ENCODE peak calls at places on chromosomes 16 and 17, in seven cellular contexts. One of them, this sample, is unnamed.

GRCh38 chr16:66899945-66900688 is 18.6 kb downstream of the CDH16 start:
- DNase-seq in memory B cell: no peak
- DNase-seq in NCI-H524 treated with DMSO at 0.1 percent for 48 hours: peak
- DNase-seq in MM.1S: no peak
- DNase-seq in GM13977: no peak
- DNase-seq in OCI-LY7: no peak
- DNase-seq in left lung: peak
- DNase-seq in this sample: no peak

GRCh38 chr17:80861892-80862291 is 129.7 kb upstream of the CHMP6 start:
- DNase-seq in GM13977: no peak
- DNase-seq in left lung: peak
- DNase-seq in MM.1S: no peak
- DNase-seq in OCI-LY7: no peak
- DNase-seq in memory B cell: no peak
- DNase-seq in NCI-H524 treated with DMSO at 0.1 percent for 48 hours: no peak
- DNase-seq in this sample: peak

GRCh38 chr17:81858967-81859905 is 1.1 kb downstream of the P4HB start:
- DNase-seq in NCI-H524 treated with DMSO at 0.1 percent for 48 hours: no peak
- DNase-seq in left lung: no peak
- DNase-seq in memory B cell: no peak
- DNase-seq in OCI-LY7: peak
- DNase-seq in GM13977: no peak
- DNase-seq in MM.1S: peak
- DNase-seq in this sample: no peak

GRCh38 chr16:87740909-87741424 is 24.8 kb downstream of the KLHDC4 start:
- DNase-seq in memory B cell: no peak
- DNase-seq in GM13977: no peak
- DNase-seq in OCI-LY7: no peak
- DNase-seq in NCI-H524 treated with DMSO at 0.1 percent for 48 hours: no peak
- DNase-seq in MM.1S: no peak
- DNase-seq in left lung: no peak
- DNase-seq in this sample: no peak

GRCh38 chr17:20066253-20066652 is 57.1 kb downstream of the SPECC1 start:
- DNase-seq in left lung: no peak
- DNase-seq in NCI-H524 treated with DMSO at 0.1 percent for 48 hours: no peak
- DNase-seq in memory B cell: no peak
- DNase-seq in OCI-LY7: no peak
- DNase-seq in GM13977: no peak
- DNase-seq in MM.1S: no peak
- DNase-seq in this sample: no peak

GRCh38 chr16:11435576-11435975 is 90.3 kb downstream of the RMI2 start:
- DNase-seq in left lung: no peak
- DNase-seq in GM13977: no peak
- DNase-seq in NCI-H524 treated with DMSO at 0.1 percent for 48 hours: no peak
- DNase-seq in memory B cell: no peak
- DNase-seq in OCI-LY7: no peak
- DNase-seq in MM.1S: no peak
- DNase-seq in this sample: no peak

GRCh38 chr17:60049936-60050335 is 28.8 kb downstream of the HEATR6 start:
- DNase-seq in memory B cell: no peak
- DNase-seq in NCI-H524 treated with DMSO at 0.1 percent for 48 hours: no peak
- DNase-seq in GM13977: no peak
- DNase-seq in OCI-LY7: no peak
- DNase-seq in MM.1S: no peak
- DNase-seq in left lung: no peak
- DNase-seq in this sample: no peak

GRCh38 chr17:21214777-21215541 is 998 bp upstream of the TMEM11 start:
- DNase-seq in MM.1S: no peak
- DNase-seq in memory B cell: no peak
- DNase-seq in GM13977: peak
- DNase-seq in NCI-H524 treated with DMSO at 0.1 percent for 48 hours: no peak
- DNase-seq in left lung: peak
- DNase-seq in OCI-LY7: peak
- DNase-seq in this sample: no peak

GRCh38 chr17:65660947-65661346 is 99.5 kb upstream of the AXIN2 start:
- DNase-seq in memory B cell: no peak
- DNase-seq in NCI-H524 treated with DMSO at 0.1 percent for 48 hours: no peak
- DNase-seq in GM13977: no peak
- DNase-seq in OCI-LY7: no peak
- DNase-seq in MM.1S: no peak
- DNase-seq in left lung: no peak
- DNase-seq in this sample: no peak

GRCh38 chr17:70343134-70343533 is 173.8 kb downstream of the KCNJ2 start:
- DNase-seq in MM.1S: no peak
- DNase-seq in memory B cell: no peak
- DNase-seq in GM13977: no peak
- DNase-seq in NCI-H524 treated with DMSO at 0.1 percent for 48 hours: no peak
- DNase-seq in OCI-LY7: no peak
- DNase-seq in left lung: no peak
- DNase-seq in this sample: no peak

GRCh38 chr17:5236871-5237540 is 2.3 kb upstream of the SCIMP start:
- DNase-seq in OCI-LY7: no peak
- DNase-seq in NCI-H524 treated with DMSO at 0.1 percent for 48 hours: no peak
- DNase-seq in left lung: no peak
- DNase-seq in MM.1S: no peak
- DNase-seq in memory B cell: no peak
- DNase-seq in GM13977: no peak
- DNase-seq in this sample: no peak

GRCh38 chr16:72673118-72673517 is 374.8 kb downstream of the ZFHX3 start:
- DNase-seq in NCI-H524 treated with DMSO at 0.1 percent for 48 hours: no peak
- DNase-seq in OCI-LY7: no peak
- DNase-seq in GM13977: no peak
- DNase-seq in memory B cell: no peak
- DNase-seq in MM.1S: no peak
- DNase-seq in left lung: no peak
- DNase-seq in this sample: no peak

GRCh38 chr16:56013962-56014552 is 138.9 kb upstream of the CES5A start:
- DNase-seq in GM13977: no peak
- DNase-seq in OCI-LY7: peak
- DNase-seq in left lung: peak
- DNase-seq in memory B cell: no peak
- DNase-seq in MM.1S: peak
- DNase-seq in NCI-H524 treated with DMSO at 0.1 percent for 48 hours: peak
- DNase-seq in this sample: peak

GRCh38 chr16:61887903-61888302 is 148.3 kb downstream of the CDH8 start:
- DNase-seq in OCI-LY7: peak
- DNase-seq in GM13977: no peak
- DNase-seq in left lung: peak
- DNase-seq in MM.1S: peak
- DNase-seq in NCI-H524 treated with DMSO at 0.1 percent for 48 hours: no peak
- DNase-seq in memory B cell: no peak
- DNase-seq in this sample: peak

GRCh38 chr17:21388066-21388465 is 11.9 kb downstream of the KCNJ12 start:
- DNase-seq in OCI-LY7: no peak
- DNase-seq in MM.1S: no peak
- DNase-seq in NCI-H524 treated with DMSO at 0.1 percent for 48 hours: peak
- DNase-seq in left lung: no peak
- DNase-seq in GM13977: no peak
- DNase-seq in memory B cell: no peak
- DNase-seq in this sample: no peak

GRCh38 chr17:77106874-77107358 is 33.9 kb upstream of the SEC14L1 start:
- DNase-seq in left lung: no peak
- DNase-seq in GM13977: peak
- DNase-seq in OCI-LY7: peak
- DNase-seq in MM.1S: peak
- DNase-seq in memory B cell: peak
- DNase-seq in NCI-H524 treated with DMSO at 0.1 percent for 48 hours: no peak
- DNase-seq in this sample: no peak

GRCh38 chr16:75789237-75789636 is 62.9 kb upstream of the CPHXL start:
- DNase-seq in memory B cell: no peak
- DNase-seq in GM13977: peak
- DNase-seq in left lung: no peak
- DNase-seq in NCI-H524 treated with DMSO at 0.1 percent for 48 hours: peak
- DNase-seq in MM.1S: peak
- DNase-seq in OCI-LY7: peak
- DNase-seq in this sample: peak

GRCh38 chr16:48383204-48383876 is 1.9 kb downstream of the SIAH1 start:
- DNase-seq in NCI-H524 treated with DMSO at 0.1 percent for 48 hours: no peak
- DNase-seq in OCI-LY7: no peak
- DNase-seq in left lung: no peak
- DNase-seq in GM13977: no peak
- DNase-seq in MM.1S: no peak
- DNase-seq in memory B cell: no peak
- DNase-seq in this sample: no peak